ENCODE peak calls at places on chromosomes 3 and 15, in five cellular contexts. V, T, I, B and Y are unnamed samples.

GRCh38 chr15:90099868-90100854 is 2.1 kb downstream of the IDH2 start:
- DNase-seq in V (peak; percentile 69), T (no peak), I (peak; percentile 55), B (no peak), Y (no peak)

GRCh38 chr3:57890874-57891273 is 117.3 kb upstream of the FLNB start:
- DNase-seq in I (no peak), V (no peak), T (no peak), B (no peak), Y (no peak)

GRCh38 chr3:111299070-111299672 is 227.6 kb downstream of the NECTIN3 start:
- DNase-seq in B (no peak), V (no peak), I (no peak), T (no peak), Y (no peak)

GRCh38 chr15:55279746-55280351 is 9.8 kb downstream of the RAB27A start:
- DNase-seq in B (no peak), I (no peak), V (no peak), T (peak; percentile 49), Y (no peak)

GRCh38 chr3:71095511-71096305 is 487.8 kb downstream of the FOXP1 start:
- DNase-seq in V (no peak), T (no peak), I (no peak), B (no peak), Y (no peak)

GRCh38 chr3:77370413-77370812 is 330.5 kb downstream of the ROBO2 start:
- DNase-seq in B (no peak), I (peak; percentile 16), T (no peak), V (no peak), Y (no peak)

GRCh38 chr3:195099976-195100755 is 170.8 kb downstream of the XXYLT1 start:
- DNase-seq in T (no peak), I (no peak), V (peak; percentile 75), B (peak; percentile 34), Y (peak; percentile 52)

GRCh38 chr3:42224658-42225421 is 41.1 kb downstream of the CCK start:
- DNase-seq in V (no peak), T (no peak), I (no peak), B (no peak), Y (no peak)

GRCh38 chr3:42498791-42499477 is 3.5 kb upstream of the VIPR1 start:
- DNase-seq in T (no peak), I (no peak), V (peak; percentile 51), B (no peak), Y (no peak)

GRCh38 chr3:102123590-102124190 is 274.4 kb downstream of the NFKBIZ start:
- DNase-seq in I (no peak), V (no peak), B (no peak), T (no peak), Y (no peak)

GRCh38 chr15:45714501-45715488 is 80.0 kb downstream of the SQOR start:
- DNase-seq in I (peak; percentile 72), V (no peak), T (no peak), B (no peak), Y (no peak)

GRCh38 chr15:40093224-40093842 is 15.3 kb downstream of the BMF start:
- DNase-seq in I (no peak), T (no peak), V (no peak), B (no peak), Y (peak; percentile 77)

GRCh38 chr3:195802795-195803194 is 8.9 kb downstream of the MUC4 start:
- DNase-seq in B (no peak), I (no peak), V (no peak), T (no peak), Y (no peak)

GRCh38 chr3:119894195-119894594 is 112.3 kb downstream of the NR1I2 start:
- DNase-seq in T (no peak), B (no peak), I (no peak), V (no peak), Y (no peak)

GRCh38 chr3:43870110-43870509 is 179.4 kb downstream of the ABHD5 start:
- DNase-seq in T (no peak), I (no peak), V (peak; percentile 27), B (no peak), Y (no peak)

GRCh38 chr15:30985081-30985531 is 6.3 kb downstream of the MTMR10 start:
- DNase-seq in V (no peak), T (no peak), I (no peak), B (no peak), Y (no peak)

GRCh38 chr3:242986-243706 is 46.6 kb downstream of the CHL1 start:
- DNase-seq in B (no peak), I (no peak), T (no peak), V (no peak), Y (no peak)

GRCh38 chr3:127544806-127545545 is 45.6 kb downstream of the TPRA1 start:
- DNase-seq in T (no peak), B (no peak), I (no peak), V (no peak), Y (no peak)

GRCh38 chr3:188421836-188422540 is 268.0 kb downstream of the LPP start:
- DNase-seq in T (no peak), V (peak; percentile 62), B (no peak), I (no peak), Y (no peak)

GRCh38 chr15:38062679-38063078 is 128.2 kb downstream of the TMCO5A start:
- DNase-seq in I (no peak), B (no peak), V (no peak), T (no peak), Y (no peak)

GRCh38 chr3:133948131-133948810 is 52.6 kb upstream of the RAB6B start:
- DNase-seq in I (no peak), T (no peak), V (peak; percentile 80), B (no peak), Y (peak; percentile 70)

GRCh38 chr3:156483961-156484787 is 70.7 kb downstream of the SSR3 start:
- DNase-seq in I (no peak), V (no peak), B (no peak), T (peak; percentile 21), Y (no peak)

GRCh38 chr15:58506064-58506490 is 74.3 kb downstream of the LIPC start:
- DNase-seq in B (no peak), V (no peak), T (no peak), I (no peak), Y (no peak)

GRCh38 chr15:98609144-98609852 is 39.0 kb upstream of the IGF1R start:
- DNase-seq in T (no peak), B (no peak), V (no peak), I (no peak), Y (no peak)

GRCh38 chr15:96409231-96410138 is 79.0 kb downstream of the NR2F2 start:
- DNase-seq in B (no peak), I (no peak), V (no peak), T (no peak), Y (no peak)

GRCh38 chr15:39776068-39776467 is 6.6 kb downstream of the FSIP1 start:
- DNase-seq in B (no peak), V (no peak), T (no peak), I (no peak), Y (no peak)

GRCh38 chr3:129240436-129240835 is 9.0 kb upstream of the COPG1 start:
- DNase-seq in I (no peak), V (no peak), T (no peak), B (no peak), Y (no peak)

GRCh38 chr15:92839696-92840095 is 60.4 kb upstream of the CHD2 start:
- DNase-seq in I (no peak), T (no peak), V (no peak), B (peak; percentile 53), Y (no peak)

DNA sequence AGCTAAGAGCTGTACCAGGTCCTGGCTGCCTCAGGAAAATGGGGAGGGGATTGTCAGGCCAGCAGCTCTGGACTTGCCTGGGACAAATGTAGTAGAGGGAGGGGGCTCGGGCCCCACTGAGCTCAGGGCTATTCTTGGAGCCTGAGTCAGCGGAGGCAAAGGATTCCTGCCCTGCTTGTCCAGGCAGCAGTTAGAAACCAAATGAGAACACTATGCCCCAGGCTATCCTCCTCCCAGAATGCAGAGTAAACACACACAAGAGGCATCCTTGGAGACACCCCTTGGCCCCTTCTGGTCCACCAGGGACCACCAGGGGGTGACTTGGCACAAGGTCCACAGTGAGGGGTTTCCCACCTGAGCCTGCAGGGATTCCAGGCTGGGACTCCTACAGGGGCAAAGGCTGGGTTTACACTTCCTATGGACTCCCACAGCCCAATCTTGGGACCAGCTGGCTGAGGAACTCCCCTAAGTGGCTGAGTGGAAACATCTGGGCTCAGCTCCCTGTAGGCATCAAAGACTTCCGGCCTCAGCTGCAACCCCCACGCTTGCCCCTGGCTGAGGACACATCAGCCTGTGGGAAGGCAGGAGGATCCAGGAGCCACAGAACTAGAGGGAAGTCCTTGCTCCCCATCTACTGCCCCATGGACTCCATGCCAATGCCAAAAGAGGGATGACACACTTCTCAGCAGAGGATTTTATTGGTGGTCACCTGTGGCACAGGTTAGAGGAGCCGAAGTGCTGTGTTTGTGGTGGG is 3.4 kb upstream of the COL7A1 start:
- DNase-seq in I (peak; percentile 77), V (no peak), T (no peak), B (no peak), Y (no peak)
- H3K4me1 ChIP-seq in I (peaks cover 6% of the 10 kb centered on the region), V (peaks cover 42% of the 10 kb centered on the region), T (no peaks in the 10 kb centered on the region), B (peaks cover 15% of the 10 kb centered on the region), Y (peaks cover 4% of the 10 kb centered on the region)

GRCh38 chr3:121724130-121724529 is 25.4 kb downstream of the GOLGB1 start:
- DNase-seq in B (no peak), T (no peak), I (no peak), V (no peak), Y (no peak)
- H3K36me3 ChIP-seq in B (peaks cover 12% of the 10 kb centered on the region), T (peaks cover 31% of the 10 kb centered on the region), I (no peaks in the 10 kb centered on the region), V (peaks cover 56% of the 10 kb centered on the region), Y (peaks cover 53% of the 10 kb centered on the region)

GRCh38 chr3:182300266-182300665 is 493.0 kb upstream of the ATP11B start:
- DNase-seq in T (no peak), V (no peak), I (no peak), B (no peak), Y (no peak)

GRCh38 chr3:182308328-182308727 is 485.0 kb upstream of the ATP11B start:
- DNase-seq in I (no peak), B (no peak), V (no peak), T (no peak), Y (no peak)

GRCh38 chr3:182309120-182309519 is 484.2 kb upstream of the ATP11B start:
- DNase-seq in B (no peak), T (no peak), I (no peak), V (no peak), Y (no peak)

GRCh38 chr3:182303169-182303568 is 490.1 kb upstream of the ATP11B start:
- DNase-seq in V (no peak), T (no peak), I (no peak), B (no peak), Y (no peak)

DNA sequence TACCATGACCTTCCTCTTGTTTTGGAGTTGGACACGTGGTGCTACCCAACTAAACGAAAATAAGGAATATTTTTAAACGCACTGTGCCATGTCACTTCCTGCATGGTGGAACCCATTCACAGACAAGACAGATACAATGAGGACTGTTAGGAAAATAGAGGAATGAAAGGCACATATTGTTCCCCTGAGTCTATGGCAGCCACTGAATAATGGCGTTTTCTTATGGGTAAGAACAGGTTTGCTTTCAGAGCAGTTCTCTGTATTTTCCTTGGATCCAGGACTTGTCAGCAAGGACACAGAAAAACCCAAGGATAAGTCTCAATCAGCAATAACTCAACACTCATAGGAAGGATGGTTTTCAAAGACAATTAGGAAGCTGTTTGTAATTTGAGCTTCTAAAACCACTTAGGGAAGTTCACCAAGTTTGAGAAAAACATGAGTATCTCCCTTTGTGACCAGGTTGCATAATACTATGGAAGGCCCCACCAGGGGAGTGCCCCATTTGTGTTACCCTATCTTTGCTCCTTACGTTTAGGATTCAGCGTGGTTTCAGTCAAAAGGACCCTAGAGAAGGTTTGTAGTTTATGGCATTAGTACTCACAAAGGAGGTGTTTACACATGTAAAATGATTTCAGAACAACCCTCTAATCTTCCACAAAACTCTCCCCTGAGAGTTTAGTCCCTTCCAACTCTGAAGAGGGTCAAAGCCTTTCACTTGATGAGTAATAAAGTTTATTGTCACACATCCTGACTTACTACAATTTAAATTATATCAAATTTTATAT is 487.2 kb upstream of the ATP11B start:
- DNase-seq in B (no peak), V (no peak), T (no peak), I (no peak), Y (no peak)
- H3K4me3 ChIP-seq in B (no peak overlapping the region), V (no peak overlapping the region), T (no peak overlapping the region), I (no peak overlapping the region), Y (no peak overlapping the region)

GRCh38 chr15:67133026-67133425 is 67.6 kb downstream of the SMAD3 start:
- DNase-seq in V (no peak), T (no peak), I (no peak), B (no peak), Y (no peak)
- H3K4me1 ChIP-seq in V (peaks cover 100% of the 10 kb centered on the region), T (peaks cover 80% of the 10 kb centered on the region), I (peaks cover 17% of the 10 kb centered on the region), B (peaks cover 24% of the 10 kb centered on the region), Y (peaks cover 47% of the 10 kb centered on the region)